ENCODE peak calls at places on chromosomes 6 and 20, in six cellular contexts. Y is GM04503, D is iris pigment epithelial cell, J is GM23248, N is sigmoid colon, C is right lobe of liver. G is an unnamed sample.

GRCh38 chr20:53635189-53635588 is 41.5 kb upstream of the ZNF217 start:
- DNase-seq in Y (no peak), D (no peak), J (no peak), N (no peak), C (peak), G (no peak)

GRCh38 chr20:54056762-54057639 is 13.4 kb downstream of the BCAS1 start:
- DNase-seq in Y (no peak), D (no peak), J (no peak), N (no peak), C (no peak), G (no peak)

GRCh38 chr20:50372770-50373088 is 137.5 kb upstream of the PTPN1 start:
- DNase-seq in Y (no peak), D (no peak), J (no peak), N (no peak), C (no peak), G (no peak)

GRCh38 chr6:149864578-149865535 is 698 bp upstream of the LRP11 start:
- DNase-seq in Y (no peak), D (peak), J (peak), N (peak), C (no peak), G (peak)

GRCh38 chr20:59988141-59988540 is 29.9 kb downstream of the CDH26 start:
- DNase-seq in Y (no peak), D (no peak), J (peak), N (no peak), C (no peak), G (peak)

GRCh38 chr6:9467746-9468145 is 947.1 kb downstream of the TFAP2A start:
- DNase-seq in Y (no peak), D (peak), J (peak), N (no peak), C (no peak), G (peak)

GRCh38 chr6:100203391-100203790 is 209.4 kb upstream of the MCHR2 start:
- DNase-seq in Y (peak), D (peak), J (peak), N (no peak), C (no peak), G (peak)

GRCh38 chr20:34528921-34529297 is 12.7 kb downstream of the DYNLRB1 start:
- DNase-seq in Y (no peak), D (no peak), J (peak), N (peak), C (peak), G (no peak)

GRCh38 chr20:2751868-2752630 is 48.4 kb downstream of the CPXM1 start:
- DNase-seq in Y (no peak), D (peak), J (peak), N (peak), C (peak), G (no peak)

GRCh38 chr20:47810116-47810672 is 24.9 kb upstream of the SULF2 start:
- DNase-seq in Y (no peak), D (no peak), J (no peak), N (peak), C (no peak), G (no peak)

GRCh38 chr6:156949376-156949775 is 172.2 kb downstream of the ARID1B start:
- DNase-seq in Y (no peak), D (peak), J (peak), N (no peak), C (no peak), G (peak)

GRCh38 chr6:137309078-137309762 is 90.0 kb upstream of the IFNGR1 start:
- DNase-seq in Y (peak), D (peak), J (peak), N (peak), C (peak), G (peak)

GRCh38 chr6:163732479-163732878 is 318.0 kb downstream of the QKI start:
- DNase-seq in Y (no peak), D (no peak), J (no peak), N (no peak), C (no peak), G (no peak)

GRCh38 chr6:135043364-135043763 is 11.3 kb downstream of the HBS1L start:
- DNase-seq in Y (no peak), D (no peak), J (no peak), N (no peak), C (no peak), G (no peak)

GRCh38 chr20:19890358-19891117 is 126.6 kb upstream of the NAA20 start:
- DNase-seq in Y (no peak), D (no peak), J (no peak), N (no peak), C (no peak), G (no peak)

GRCh38 chr6:170143401-170144150 is 147.3 kb downstream of the DLL1 start:
- DNase-seq in Y (no peak), D (no peak), J (no peak), N (peak), C (peak), G (no peak)

GRCh38 chr6:43147289-43147688 is 23.8 kb upstream of the SRF start:
- DNase-seq in Y (no peak), D (no peak), J (no peak), N (no peak), C (no peak), G (no peak)

GRCh38 chr20:63026582-63027424 is 20.0 kb upstream of the BHLHE23 start:
- DNase-seq in Y (no peak), D (no peak), J (no peak), N (no peak), C (no peak), G (no peak)

GRCh38 chr6:17741507-17741906 is 34.8 kb upstream of the NUP153 start:
- DNase-seq in Y (no peak), D (no peak), J (no peak), N (no peak), C (no peak), G (no peak)

GRCh38 chr20:19756756-19757486 is 1.1 kb upstream of the RIN2 start:
- DNase-seq in Y (no peak), D (no peak), J (no peak), N (peak), C (no peak), G (no peak)

GRCh38 chr6:66662196-66662595 is 955.2 kb upstream of the EYS start:
- DNase-seq in Y (no peak), D (peak), J (peak), N (no peak), C (no peak), G (peak)

GRCh38 chr6:26199773-26200728 is 112.8 kb downstream of the HFE start:
- DNase-seq in Y (no peak), D (peak), J (peak), N (peak), C (no peak), G (peak)

GRCh38 chr6:35341557-35341956 is 801 bp upstream of the PPARD start:
- DNase-seq in Y (no peak), D (no peak), J (no peak), N (no peak), C (no peak), G (no peak)

GRCh38 chr20:326645-327031 is 1.3 kb downstream of the SOX12 start:
- DNase-seq in Y (no peak), D (no peak), J (peak), N (peak), C (no peak), G (no peak)

GRCh38 chr20:44326391-44327159 is 10.3 kb upstream of the R3HDML start:
- DNase-seq in Y (no peak), D (no peak), J (peak), N (no peak), C (no peak), G (no peak)

GRCh38 chr6:144725731-144726522 is 440.8 kb downstream of the UTRN start:
- DNase-seq in Y (no peak), D (peak), J (no peak), N (no peak), C (no peak), G (peak)

GRCh38 chr20:4300921-4301320 is 285.6 kb upstream of the RNF24 start:
- DNase-seq in Y (no peak), D (no peak), J (no peak), N (no peak), C (no peak), G (no peak)

GRCh38 chr6:14828146-14828705 is 417.6 kb upstream of the JARID2 start:
- DNase-seq in Y (no peak), D (peak), J (no peak), N (no peak), C (no peak), G (no peak)

GRCh38 chr6:118165500-118165899 is 258.4 kb downstream of the SLC35F1 start:
- DNase-seq in Y (no peak), D (no peak), J (no peak), N (no peak), C (no peak), G (no peak)

GRCh38 chr6:44542401-44543116 is 155.1 kb downstream of the CDC5L start:
- DNase-seq in Y (no peak), D (peak), J (peak), N (no peak), C (no peak), G (no peak)

GRCh38 chr6:128233501-128233900 is 286.9 kb downstream of the PTPRK start:
- DNase-seq in Y (no peak), D (no peak), J (no peak), N (no peak), C (no peak), G (no peak)

GRCh38 chr6:139960676-139961075 is 586.2 kb upstream of the CITED2 start:
- DNase-seq in Y (no peak), D (no peak), J (no peak), N (no peak), C (no peak), G (no peak)

GRCh38 chr20:48531505-48531904 is 296.3 kb downstream of the PREX1 start:
- DNase-seq in Y (no peak), D (no peak), J (no peak), N (no peak), C (no peak), G (no peak)

GRCh38 chr6:2558098-2558770 is 192.5 kb downstream of the MYLK4 start:
- DNase-seq in Y (no peak), D (no peak), J (no peak), N (no peak), C (no peak), G (no peak)

GRCh38 chr20:8073024-8073832 is 53.7 kb upstream of the TMX4 start:
- DNase-seq in Y (peak), D (peak), J (peak), N (no peak), C (no peak), G (peak)

GRCh38 chr20:3629893-3630292 is 33.3 kb downstream of the GFRA4 start:
- DNase-seq in Y (no peak), D (no peak), J (no peak), N (no peak), C (no peak), G (no peak)

G was measured in fibroblast of lung.